ENCODE peak calls at places on chromosomes 6 and 20, in six cellular contexts. I is astrocyte of the spinal cord; T is cardiac septum; O is fibroblast of pulmonary artery; L is NCI-H2081; G is stimulated activated naive B cell treated with anti-CD40 and anti-IgM and Interleukin-4, amounts not matched to agents 10 μg/mL and 1 μg/mL and 100 μg/mL, for 72 hours. K is an unnamed sample.

GRCh38 chr6:36914227-36914794 is 28.6 kb downstream of the C6orf89 start:
- DNase-seq in O (peak), L (no peak), I (peak), T (no peak), G (no peak), K (peak)

GRCh38 chr20:8601542-8601912 is 467.4 kb upstream of the PLCB4 start:
- DNase-seq in T (no peak), I (no peak), L (no peak), O (no peak), G (peak), K (peak)

GRCh38 chr20:44028868-44029847 is 114.5 kb downstream of the TOX2 start:
- DNase-seq in G (no peak), O (no peak), T (peak), L (no peak), I (no peak), K (no peak)

GRCh38 chr6:20413826-20414225 is 12.1 kb downstream of the E2F3 start:
- DNase-seq in O (no peak), I (no peak), T (no peak), L (no peak), G (no peak), K (no peak)

GRCh38 chr6:169490830-169491229 is 211.0 kb downstream of the WDR27 start:
- DNase-seq in L (no peak), I (peak), G (no peak), T (no peak), O (peak), K (no peak)

GRCh38 chr6:38973178-38974057 is 75.2 kb upstream of the GLP1R start:
- DNase-seq in I (peak), O (peak), T (no peak), L (peak), G (peak), K (peak)

GRCh38 chr20:38196016-38196415 is 30.9 kb upstream of the TGM2 start:
- DNase-seq in T (peak), L (no peak), O (no peak), G (no peak), I (no peak), K (no peak)

GRCh38 chr20:32558526-32558925 is 26.6 kb downstream of the NOL4L start:
- DNase-seq in G (no peak), O (no peak), I (no peak), T (no peak), L (no peak), K (no peak)

GRCh38 chr20:31974296-31974695 is 6.3 kb downstream of the XKR7 start:
- DNase-seq in I (no peak), L (no peak), G (no peak), T (no peak), O (no peak), K (no peak)

GRCh38 chr6:96762599-96762998 is 74.7 kb downstream of the GPR63 start:
- DNase-seq in L (no peak), O (no peak), I (no peak), T (no peak), G (no peak), K (no peak)

GRCh38 chr6:72418495-72418894 is 203.4 kb upstream of the KCNQ5 start:
- DNase-seq in I (peak), L (no peak), O (peak), G (no peak), T (no peak), K (no peak)

GRCh38 chr6:143027058-143027457 is 33.6 kb upstream of the AIG1 start:
- DNase-seq in O (peak), T (peak), L (no peak), G (no peak), I (peak), K (peak)

GRCh38 chr6:108133594-108134179 is 32.1 kb upstream of the NR2E1 start:
- DNase-seq in I (peak), L (peak), O (peak), G (no peak), T (no peak), K (peak)

K was measured in ACHN.